ENCODE peak calls at places on chromosomes 5 and 9, in five cellular contexts. Z is fibroblast of villous mesenchyme, R is fibroblast of mammary gland, B is mucosa of descending colon, X is HFF-Myc. G is an unnamed sample.

GRCh38 chr9:115115924-115116323 is 2.0 kb downstream of the TNC start:
- DNase-seq in R (peak), Z (no peak), X (no peak), B (no peak), G (no peak)

GRCh38 chr9:18976368-18977238 is 56.4 kb downstream of the SAXO1 start:
- DNase-seq in Z (peak), R (peak), B (no peak), X (peak), G (no peak)

GRCh38 chr9:6552738-6553121 is 92.8 kb downstream of the GLDC start:
- DNase-seq in R (peak), B (no peak), Z (peak), X (no peak), G (no peak)

GRCh38 chr9:2413196-2413840 is 208.3 kb upstream of the VLDLR start:
- DNase-seq in Z (peak), B (no peak), X (no peak), R (no peak), G (no peak)

GRCh38 chr5:168737066-168737465 is 157.9 kb upstream of the PANK3 start:
- DNase-seq in Z (no peak), B (no peak), R (no peak), X (no peak), G (no peak)

GRCh38 chr9:130423272-130423671 is 21.5 kb upstream of the ASS1 start:
- DNase-seq in Z (no peak), X (no peak), B (no peak), R (no peak), G (no peak)

GRCh38 chr9:136848393-136849037 is 694 bp upstream of the PHPT1 start:
- DNase-seq in R (peak), B (peak), X (no peak), Z (peak), G (peak)

GRCh38 chr5:135441256-135441915 is 5.8 kb downstream of the DCANP1 start:
- DNase-seq in X (no peak), B (no peak), R (no peak), Z (no peak), G (peak)

GRCh38 chr9:107707419-107707837 is 217.9 kb upstream of the KLF4 start:
- DNase-seq in X (peak), Z (peak), B (no peak), R (peak), G (no peak)

GRCh38 chr9:86639899-86640379 is 285.7 kb upstream of the TUT7 start:
- DNase-seq in R (no peak), X (no peak), B (no peak), Z (no peak), G (no peak)

GRCh38 chr5:124741711-124742496 is 4.5 kb downstream of the ZNF608 start:
- DNase-seq in B (no peak), R (peak), Z (peak), X (peak), G (no peak)

GRCh38 chr5:80754900-80755299 is 100.1 kb upstream of the DHFR start:
- DNase-seq in R (peak), B (no peak), X (peak), Z (no peak), G (no peak)

GRCh38 chr5:89444073-89444472 is 561.1 kb upstream of the MEF2C start:
- DNase-seq in X (no peak), B (no peak), Z (no peak), R (no peak), G (peak)

GRCh38 chr5:139648205-139649081 is at the start of gene CXXC5:
- DNase-seq in B (peak), X (no peak), R (peak), Z (peak), G (peak)

GRCh38 chr5:2465383-2465782 is 286.1 kb downstream of the IRX2 start:
- DNase-seq in Z (no peak), B (no peak), X (no peak), R (no peak), G (no peak)

GRCh38 chr5:130227699-130228098 is 323.4 kb downstream of the CHSY3 start:
- DNase-seq in R (no peak), X (no peak), Z (no peak), B (no peak), G (no peak)

GRCh38 chr9:98867434-98868168 is 60.1 kb downstream of the GALNT12 start:
- DNase-seq in B (peak), Z (peak), R (peak), X (peak), G (peak)

GRCh38 chr5:172509405-172509781 is 55.1 kb upstream of the SH3PXD2B start:
- DNase-seq in R (no peak), Z (no peak), B (no peak), X (no peak), G (no peak)

GRCh38 chr5:133735346-133735745 is 123.0 kb upstream of the FSTL4 start:
- DNase-seq in R (peak), B (no peak), X (peak), Z (peak), G (no peak)

GRCh38 chr9:94568972-94569712 is 14.3 kb downstream of the PCAT7 start:
- DNase-seq in X (no peak), R (no peak), B (no peak), Z (no peak), G (no peak)

GRCh38 chr9:23674016-23674585 is 151.9 kb downstream of the ELAVL2 start:
- DNase-seq in Z (no peak), X (no peak), B (no peak), R (no peak), G (no peak)

GRCh38 chr5:112189328-112189840 is 229.7 kb downstream of the EPB41L4A start:
- DNase-seq in R (no peak), X (no peak), Z (no peak), B (no peak), G (no peak)

GRCh38 chr5:1515921-1516571 is 7.7 kb downstream of the LPCAT1 start:
- DNase-seq in X (no peak), B (peak), Z (peak), R (peak), G (peak)

GRCh38 chr5:173327084-173327947 is 898 bp downstream of the STC2 start:
- DNase-seq in X (no peak), Z (peak), R (peak), B (no peak), G (no peak)

GRCh38 chr5:178650214-178650613 is 23.4 kb upstream of the CLK4 start:
- DNase-seq in R (peak), X (no peak), B (no peak), Z (no peak), G (no peak)

GRCh38 chr9:34929506-34930102 is 28.5 kb upstream of the PHF24 start:
- DNase-seq in B (no peak), Z (peak), R (peak), X (peak), G (no peak)

GRCh38 chr5:45578270-45578669 is 117.9 kb downstream of the HCN1 start:
- DNase-seq in X (no peak), B (no peak), Z (no peak), R (no peak), G (no peak)

GRCh38 chr5:153959134-153959957 is 79.4 kb downstream of the FAM114A2 start:
- DNase-seq in R (peak), B (no peak), Z (peak), X (peak), G (no peak)

GRCh38 chr5:56011835-56012234 is 17.1 kb upstream of the IL6ST start:
- DNase-seq in X (peak), Z (peak), B (no peak), R (peak), G (no peak)

GRCh38 chr5:39040875-39041274 is 33.3 kb downstream of the RICTOR start:
- DNase-seq in R (no peak), B (no peak), X (no peak), Z (no peak), G (no peak)

GRCh38 chr9:135216666-135217431 is 129.4 kb downstream of the OLFM1 start:
- DNase-seq in X (no peak), R (no peak), B (no peak), Z (no peak), G (no peak)

GRCh38 chr5:39716532-39716971 is 291.8 kb upstream of the DAB2 start:
- DNase-seq in X (no peak), B (no peak), R (peak), Z (peak), G (peak)

GRCh38 chr9:38110476-38110875 is 41.4 kb upstream of the SHB start:
- DNase-seq in R (no peak), Z (no peak), X (no peak), B (no peak), G (no peak)

GRCh38 chr5:1204693-1205242 is 3.4 kb downstream of the SLC6A19 start:
- DNase-seq in X (no peak), Z (peak), R (peak), B (peak), G (peak)

GRCh38 chr5:134003957-134004625 is 684 bp downstream of the VDAC1 start:
- DNase-seq in R (peak), B (peak), Z (peak), X (no peak), G (peak)

GRCh38 chr9:128191406-128192046 is at the start of gene CIZ1:
- DNase-seq in R (peak), B (peak), Z (peak), X (no peak), G (peak)

GRCh38 chr5:1661311-1661710 is 137.6 kb upstream of the LPCAT1 start:
- DNase-seq in Z (no peak), R (no peak), X (no peak), B (no peak), G (no peak)

GRCh38 chr5:2193923-2194555 is 311.3 kb upstream of the IRX4 start:
- DNase-seq in R (no peak), B (no peak), Z (no peak), X (no peak), G (no peak)

GRCh38 chr9:16368425-16369087 is 501.9 kb downstream of the BNC2 start:
- DNase-seq in Z (no peak), R (peak), B (no peak), X (no peak), G (no peak)

GRCh38 chr5:142748568-142749249 is 21.5 kb upstream of the ARHGAP26 start:
- DNase-seq in R (peak), Z (no peak), X (no peak), B (no peak), G (no peak)

GRCh38 chr9:116483622-116484482 is 203.3 kb upstream of the TRIM32 start:
- DNase-seq in B (no peak), X (no peak), Z (no peak), R (no peak), G (no peak)
- H3K4me3 ChIP-seq in B (no peak), X (no peak), Z (no peak), R (no peak), G (no peak)

GRCh38 chr5:53011233-53011632 is 22.1 kb downstream of the ITGA2 start:
- DNase-seq in X (no peak), R (no peak), Z (no peak), B (no peak), G (no peak)

GRCh38 chr5:53013857-53014256 is 24.7 kb downstream of the ITGA2 start:
- DNase-seq in B (no peak), R (no peak), Z (no peak), X (no peak), G (no peak)

GRCh38 chr5:53009816-53010215 is 20.7 kb downstream of the ITGA2 start:
- DNase-seq in B (no peak), X (no peak), R (no peak), Z (no peak), G (no peak)

GRCh38 chr5:53008751-53009150 is 19.6 kb downstream of the ITGA2 start:
- DNase-seq in Z (peak), R (peak), X (no peak), B (no peak), G (no peak)

DNA sequence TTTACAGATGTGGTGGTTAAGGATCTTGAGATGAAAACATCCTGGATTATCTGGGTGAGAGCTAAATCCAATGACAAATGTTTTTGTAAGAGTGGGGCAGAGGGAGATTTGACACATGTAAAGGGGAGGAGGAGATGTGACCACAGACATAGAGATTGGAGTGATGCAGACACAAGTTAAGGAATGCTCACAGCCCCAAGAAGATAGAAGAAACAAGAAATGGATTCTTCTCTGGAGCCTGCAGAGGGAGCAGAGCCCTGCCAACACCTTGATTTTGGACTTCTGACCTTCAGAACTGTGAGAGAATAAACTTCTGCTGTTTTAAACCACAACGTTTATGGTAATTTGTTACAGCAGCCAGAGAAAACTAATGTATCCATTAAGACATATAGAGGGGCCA is 21.7 kb downstream of the ITGA2 start:
- DNase-seq in Z (no peak), X (no peak), B (no peak), R (no peak), G (no peak)
- TF ChIP-seq CTCF in Z (peak), X (no peak), B (no peak), R (no peak), G (no peak)

DNA sequence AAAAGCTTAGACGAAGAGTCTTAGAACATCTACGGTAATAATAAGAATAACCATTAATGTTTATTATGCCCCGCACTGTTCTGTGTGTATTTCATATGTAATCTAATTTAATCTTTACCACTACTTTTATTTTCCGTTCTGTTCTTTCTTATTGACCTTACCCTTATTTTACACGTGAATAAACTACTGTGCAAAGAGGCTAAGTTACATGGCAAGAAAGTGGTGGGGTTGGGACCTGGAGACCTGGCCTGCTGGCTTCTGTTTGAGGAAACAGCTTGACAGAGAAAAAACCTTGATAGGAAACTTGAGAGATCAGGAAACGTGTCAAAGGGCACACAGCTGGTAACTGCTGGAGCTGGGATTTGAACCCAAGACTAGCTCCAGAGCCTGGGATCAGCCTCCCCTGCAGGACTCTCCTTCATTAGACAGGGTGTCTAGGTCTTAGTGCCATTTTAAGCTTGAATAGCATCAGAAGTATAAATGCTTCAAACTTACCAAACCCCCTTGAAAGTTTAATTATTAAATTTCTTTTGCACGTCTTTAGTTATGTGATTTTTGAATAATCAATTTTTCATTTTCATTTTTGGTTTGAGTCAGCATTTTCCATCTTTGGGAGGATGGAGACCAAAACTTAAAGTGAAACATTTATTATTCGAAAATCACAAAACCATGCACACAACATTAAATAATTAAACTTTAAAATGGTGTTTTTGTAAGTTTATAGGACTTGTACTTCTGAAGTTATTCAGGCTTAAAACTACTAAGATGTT is 129.5 kb downstream of the RGS3 start:
- DNase-seq in R (no peak), X (no peak), Z (no peak), B (no peak), G (no peak)
- H3K4me3 ChIP-seq in R (no peak), X (no peak), Z (no peak), B (no peak), G (no peak)

DNA sequence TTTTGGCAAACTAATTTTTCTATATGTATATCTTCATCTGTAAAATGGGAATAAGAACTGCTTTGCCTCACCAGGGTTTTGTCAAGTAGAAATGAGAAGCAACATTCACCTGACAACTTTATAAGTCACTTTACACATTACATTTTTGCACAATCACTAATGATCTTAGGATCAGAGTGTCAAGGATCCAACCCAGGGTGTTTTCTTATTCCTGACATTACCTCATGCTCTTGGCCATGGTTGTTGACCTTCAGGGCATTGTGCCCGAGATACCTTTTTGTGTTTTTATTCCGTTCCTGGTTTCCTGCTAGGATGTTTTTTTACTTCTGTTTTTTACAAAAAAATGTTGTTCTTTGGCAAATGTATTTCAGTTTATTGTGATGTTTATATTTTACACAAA is 22.2 kb upstream of the RASA1 start:
- DNase-seq in B (no peak), Z (no peak), X (no peak), R (no peak), G (no peak)
- TF ChIP-seq CTCF in B (no peak), Z (no peak), X (no peak), R (no peak), G (no peak)

DNA sequence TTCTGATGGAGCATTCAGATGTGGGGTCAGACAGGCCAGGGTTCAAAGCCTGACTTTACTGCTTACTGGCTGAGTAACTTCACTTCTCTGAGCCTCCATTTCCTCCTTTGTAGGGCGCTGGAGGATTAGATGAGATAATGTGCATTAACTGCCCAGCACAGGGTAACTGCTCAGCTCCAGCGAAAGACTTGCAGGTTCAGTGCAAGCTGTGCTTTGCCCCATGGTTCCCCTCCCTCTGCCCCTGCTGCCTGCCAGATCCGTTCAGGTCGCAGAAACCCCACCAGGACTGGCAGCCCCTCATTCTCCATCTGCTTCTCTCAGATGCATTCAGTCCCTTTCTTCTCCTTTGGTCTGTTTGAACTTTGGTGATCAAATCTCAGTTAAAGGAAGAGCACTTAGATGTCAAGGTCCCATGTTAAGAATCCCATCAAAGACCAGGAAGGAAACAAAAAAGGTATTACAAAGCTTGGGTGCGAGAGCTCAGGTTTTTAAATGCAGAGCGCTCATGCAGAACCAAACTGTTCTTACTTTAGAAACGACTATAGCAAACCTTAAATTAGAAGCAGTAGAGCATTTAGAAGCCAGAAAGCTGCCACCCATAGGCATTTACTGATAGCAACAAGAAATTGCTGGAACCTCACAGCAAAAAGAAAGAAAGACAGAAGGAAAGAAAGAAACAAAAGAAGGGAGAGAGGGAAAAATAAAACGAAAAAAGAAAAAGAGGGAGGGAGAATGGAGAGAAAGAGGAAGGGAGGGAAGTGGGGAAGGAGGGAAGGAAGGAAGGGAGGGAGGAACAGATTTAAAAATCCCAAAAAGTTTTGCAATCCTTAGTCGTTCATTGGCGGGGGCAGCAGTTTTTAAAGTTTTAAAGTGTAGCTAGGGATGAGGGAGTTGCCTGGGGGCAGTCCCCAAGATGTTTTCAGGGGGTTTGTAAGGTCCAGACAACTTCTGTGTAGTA is 23.5 kb downstream of the AFAP1L1 start:
- DNase-seq in R (no peak), Z (no peak), B (no peak), X (no peak), G (no peak)
- H3K4me3 ChIP-seq in R (no peak), Z (no peak), B (no peak), X (no peak), G (no peak)

GRCh38 chr5:41707853-41708603 is 162.2 kb downstream of the OXCT1 start:
- DNase-seq in X (peak), Z (peak), R (peak), B (no peak), G (no peak)
- TF ChIP-seq CTCF in X (peak), Z (peak), R (peak), B (no peak), G (no peak)